ENCODE peak calls at places on chromosomes 12 and 14, in ten cellular contexts. G is GM12892, S is A549, X is GM12878, T is uterus, F is stomach, D is heart left ventricle, V is K562, A is IMR-90, Y is lower leg skin. C is an unnamed sample.
A peak's percentile ranks its signal among the peaks of the same experiment; 100 is the strongest.

GRCh38 chr12:99670635-99671034 is 23.1 kb downstream of the GARIN6 start:
- DNase-seq in F (no peak), T (no peak), X (no peak), S (no peak), G (no peak), V (no peak), Y (no peak), A (peak; percentile 4), D (no peak), C (no peak)

GRCh38 chr14:78902010-78902623 is 731.9 kb downstream of the NRXN3 start:
- DNase-seq in S (peak; percentile 34), X (no peak), F (peak; percentile 31), G (no peak), D (no peak), A (peak; percentile 54), Y (no peak), V (no peak), T (no peak), C (peak; percentile 25)

GRCh38 chr14:70018246-70018645 is 139.0 kb downstream of the SMOC1 start:
- DNase-seq in Y (no peak), X (no peak), V (no peak), A (peak; percentile 41), S (no peak), D (no peak), G (no peak), F (no peak), T (peak; percentile 80), C (no peak)

GRCh38 chr12:45483571-45483970 is 245.9 kb upstream of the ARID2 start:
- DNase-seq in X (no peak), D (peak; percentile 63), A (peak; percentile 3), G (no peak), F (no peak), S (no peak), Y (peak; percentile 50), V (no peak), T (peak; percentile 38), C (no peak)

GRCh38 chr14:77872152-77872551 is 72.2 kb downstream of the ADCK1 start:
- DNase-seq in F (no peak), A (no peak), S (no peak), G (no peak), T (no peak), D (no peak), V (no peak), X (no peak), Y (no peak), C (no peak)

GRCh38 chr12:19199322-19199721 is 69.8 kb downstream of the PLEKHA5 start:
- DNase-seq in T (no peak), D (no peak), F (no peak), A (no peak), G (no peak), X (no peak), V (no peak), Y (no peak), S (no peak), C (no peak)

GRCh38 chr14:35480119-35480769 is 53.7 kb upstream of the INSM2 start:
- DNase-seq in G (no peak), V (no peak), S (no peak), D (no peak), X (peak; percentile 35), T (no peak), Y (no peak), A (peak; percentile 3), F (no peak), C (no peak)

GRCh38 chr12:118307069-118307954 is 65.4 kb downstream of the TAOK3 start:
- DNase-seq in G (no peak), F (no peak), X (peak; percentile 69), Y (no peak), S (peak; percentile 19), V (peak; percentile 9), T (peak; percentile 46), A (peak; percentile 95), D (no peak), C (peak; percentile 15)

GRCh38 chr12:59895161-59895785 is 299.4 kb downstream of the SLC16A7 start:
- DNase-seq in T (no peak), X (no peak), F (no peak), A (no peak), Y (no peak), S (no peak), V (no peak), G (no peak), D (no peak), C (no peak)

GRCh38 chr14:76538648-76539008 is 162.7 kb downstream of the ESRRB start:
- DNase-seq in V (no peak), S (no peak), G (no peak), X (no peak), F (no peak), T (no peak), D (no peak), A (no peak), Y (no peak), C (no peak)

GRCh38 chr12:2190896-2191533 is 138.2 kb downstream of the CACNA1C start:
- DNase-seq in Y (no peak), D (no peak), V (no peak), X (no peak), G (no peak), S (no peak), A (no peak), T (no peak), F (no peak), C (no peak)

DNA sequence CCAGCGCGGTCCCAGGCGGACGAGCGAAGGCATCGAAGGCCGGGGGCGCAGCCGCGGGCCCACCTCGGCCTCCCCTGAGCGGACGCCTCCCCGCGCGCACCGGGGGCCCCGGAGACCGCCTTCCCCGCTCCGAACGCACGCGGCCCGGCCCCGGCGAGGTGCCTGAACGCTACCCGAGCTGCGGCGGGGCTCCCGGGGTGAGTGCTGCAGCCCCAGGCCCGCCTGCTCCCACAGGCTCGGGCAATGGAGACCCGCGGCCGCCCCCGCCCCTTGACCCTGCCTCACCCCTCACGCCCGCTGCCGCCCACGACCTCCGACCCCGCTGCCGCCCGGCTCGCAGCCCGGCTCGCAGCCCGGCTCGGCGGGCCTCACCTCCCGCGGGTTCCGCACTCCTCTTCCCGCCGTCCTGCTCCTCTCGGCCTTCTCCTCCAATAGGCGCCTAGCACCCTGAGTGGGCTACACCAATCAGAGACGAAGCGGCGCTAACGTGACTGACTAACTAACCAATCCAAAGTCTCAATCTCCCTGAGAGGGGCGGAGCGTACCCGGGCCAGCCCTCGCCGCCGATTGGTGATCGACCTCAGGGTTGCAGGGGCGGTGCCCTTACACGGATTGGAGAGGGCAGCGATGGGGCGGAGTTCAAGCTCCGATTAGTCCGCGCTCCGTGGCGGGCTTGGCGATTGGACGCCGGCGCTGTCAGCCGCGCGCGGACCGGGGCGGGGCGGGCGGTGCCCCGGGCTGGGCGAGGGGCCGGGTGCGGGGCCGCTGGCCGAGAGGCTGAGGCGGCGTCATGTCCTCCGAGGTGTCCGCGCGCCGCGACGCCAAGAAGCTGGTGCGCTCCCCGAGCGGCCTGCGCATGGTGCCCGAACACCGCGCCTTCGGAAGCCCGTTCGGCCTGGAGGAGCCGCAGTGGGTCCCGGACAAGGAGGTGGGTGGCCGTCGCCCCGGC is at the start of the genes XRCC3 and ZFYVE21:
- DNase-seq in T (peak; percentile 100), X (peak; percentile 98), Y (peak; percentile 100), S (peak; percentile 99), F (peak; percentile 100), V (peak; percentile 99), A (peak; percentile 99), G (peak; percentile 100), D (peak; percentile 100), C (peak; percentile 100)
- TF ChIP-seq POLR2A in T (peak; percentile 92), X (peak; percentile 92), Y (peak; percentile 54), S (peak; percentile 94), F (no peak), V (peak; percentile 74), A (peak; percentile 71), G (peak; percentile 82), D (peak; percentile 91), C (peak; percentile 91)

GRCh38 chr14:22837059-22837749 is 819 bp downstream of the MMP14 start:
- DNase-seq in S (no peak), G (no peak), F (peak; percentile 71), Y (no peak), A (peak; percentile 63), T (peak; percentile 66), V (no peak), X (no peak), D (peak; percentile 78), C (peak; percentile 70)
- TF ChIP-seq POLR2A in S (no peak), G (no peak), F (no peak), Y (no peak), A (no peak), T (no peak), V (no peak), X (no peak), D (no peak), C (peak; percentile 56)

DNA sequence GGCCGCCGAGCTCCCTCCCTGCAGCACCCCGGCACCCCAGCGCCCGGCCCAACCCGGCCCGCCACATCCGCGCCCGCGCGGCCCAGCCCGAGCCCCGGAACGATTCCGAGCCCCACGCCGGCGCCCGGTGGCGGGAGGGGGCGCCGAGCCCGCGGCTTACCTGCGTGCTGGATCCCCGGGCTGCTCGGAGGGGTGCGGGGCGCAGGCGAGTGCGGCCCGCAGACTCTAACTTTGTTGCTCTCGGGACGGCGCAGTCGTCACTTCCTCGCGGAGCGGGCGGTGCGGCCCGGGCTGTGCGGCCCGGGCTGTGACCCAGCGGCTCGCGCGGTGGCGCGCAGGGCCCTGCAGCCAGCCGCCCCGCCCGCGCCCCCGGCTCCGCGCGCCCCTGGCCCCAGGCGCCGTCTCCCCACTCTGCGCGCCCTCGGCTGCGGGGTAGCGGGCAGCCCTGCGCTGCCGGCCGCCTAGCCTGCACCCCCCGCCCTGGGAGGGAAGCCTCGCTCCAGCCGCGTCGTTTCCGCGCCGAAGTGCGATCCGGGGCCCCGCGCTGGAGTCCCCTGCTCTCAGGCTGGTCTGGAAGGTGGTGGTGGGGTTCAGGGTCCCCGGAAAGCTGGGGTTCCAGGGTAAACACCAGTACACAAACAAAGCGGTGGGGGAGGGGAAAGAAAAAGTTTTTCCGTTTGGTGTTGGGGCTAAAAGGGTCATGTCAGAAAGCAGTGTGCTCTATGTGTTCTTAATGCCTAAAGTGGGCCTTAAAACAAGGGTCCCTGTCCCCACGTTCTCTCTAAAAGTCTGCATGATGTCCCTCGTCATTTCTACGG is 64.5 kb upstream of the PTGR2 start:
- DNase-seq in V (peak; percentile 46), A (peak; percentile 35), D (peak; percentile 84), S (peak; percentile 31), Y (no peak), X (no peak), G (no peak), F (peak; percentile 75), T (peak; percentile 60), C (peak; percentile 83)
- TF ChIP-seq POLR2A in V (no peak), A (no peak), D (peak; percentile 40), S (peak; percentile 39), Y (no peak), X (peak; percentile 79), G (peak; percentile 59), F (no peak), T (peak; percentile 77), C (peak; percentile 40)

GRCh38 chr12:131949431-131950181 is at the start of gene EP400:
- DNase-seq in T (peak; percentile 96), X (peak; percentile 53), G (peak; percentile 92), Y (peak; percentile 93), D (peak; percentile 97), V (peak; percentile 97), S (peak; percentile 95), A (peak; percentile 90), F (peak; percentile 98), C (peak; percentile 97)
- TF ChIP-seq POLR2A in T (peak; percentile 56), X (peak; percentile 87), G (peak; percentile 67), Y (no peak), D (peak; percentile 57), V (peak; percentile 43), S (peak; percentile 57), A (peak; percentile 54), F (no peak), C (peak; percentile 50)

C was measured in erythroblast.